ENCODE peak calls at places on chromosomes 2 and 18, in four cellular contexts. One of them, this sample, is unnamed.

GRCh38 chr2:120257522-120257921 is 4.9 kb downstream of the RALB start:
- DNase-seq in AG04450: no peak
- DNase-seq in AG09309: no peak
- DNase-seq in foreskin fibroblast: no peak
- DNase-seq in this sample: no peak

GRCh38 chr2:71618327-71619113 is 165.2 kb downstream of the DYSF start:
- DNase-seq in AG09309: no peak
- DNase-seq in AG04450: no peak
- DNase-seq in foreskin fibroblast: no peak
- DNase-seq in this sample: no peak

GRCh38 chr2:117738991-117739839 is 75.3 kb upstream of the DDX18 start:
- DNase-seq in AG04450: no peak
- DNase-seq in foreskin fibroblast: no peak
- DNase-seq in AG09309: no peak
- DNase-seq in this sample: no peak

GRCh38 chr2:123916512-123916911 is 108.6 kb upstream of the CNTNAP5 start:
- DNase-seq in AG09309: no peak
- DNase-seq in foreskin fibroblast: no peak
- DNase-seq in AG04450: no peak
- DNase-seq in this sample: no peak

GRCh38 chr18:70380915-70381896 is 92.4 kb downstream of the SOCS6 start:
- DNase-seq in AG04450: no peak
- DNase-seq in foreskin fibroblast: peak
- DNase-seq in AG09309: no peak
- DNase-seq in this sample: no peak

GRCh38 chr18:5058768-5059539 is 138.1 kb downstream of the AKAIN1 start:
- DNase-seq in AG09309: no peak
- DNase-seq in AG04450: no peak
- DNase-seq in foreskin fibroblast: no peak
- DNase-seq in this sample: no peak

GRCh38 chr2:104862061-104862941 is 8.4 kb downstream of the POU3F3 start:
- DNase-seq in AG04450: no peak
- DNase-seq in AG09309: no peak
- DNase-seq in foreskin fibroblast: peak
- DNase-seq in this sample: no peak

GRCh38 chr2:25286025-25286400 is 55.7 kb downstream of the DNMT3A start:
- DNase-seq in AG09309: no peak
- DNase-seq in foreskin fibroblast: no peak
- DNase-seq in AG04450: no peak
- DNase-seq in this sample: no peak

GRCh38 chr2:159904565-159905281 is 106.7 kb upstream of the CD302 start:
- DNase-seq in foreskin fibroblast: peak
- DNase-seq in AG09309: no peak
- DNase-seq in AG04450: no peak
- DNase-seq in this sample: no peak

GRCh38 chr2:61726456-61727209 is 127.2 kb downstream of the FAM161A start:
- DNase-seq in AG04450: no peak
- DNase-seq in foreskin fibroblast: peak
- DNase-seq in AG09309: no peak
- DNase-seq in this sample: no peak

GRCh38 chr2:175195012-175195411 is 13.5 kb upstream of the ATP5MC3 start:
- DNase-seq in foreskin fibroblast: no peak
- DNase-seq in AG04450: no peak
- DNase-seq in AG09309: no peak
- DNase-seq in this sample: no peak

GRCh38 chr2:216465580-216466197 is 33.0 kb upstream of the RPL37A start:
- DNase-seq in AG09309: no peak
- DNase-seq in AG04450: no peak
- DNase-seq in foreskin fibroblast: peak
- DNase-seq in this sample: no peak

GRCh38 chr2:239193925-239194687 is 206.7 kb downstream of the HDAC4 start:
- DNase-seq in AG04450: no peak
- DNase-seq in AG09309: no peak
- DNase-seq in foreskin fibroblast: peak
- DNase-seq in this sample: no peak

GRCh38 chr2:232444409-232445148 is 11.4 kb upstream of the ALPI start:
- DNase-seq in AG04450: peak
- DNase-seq in foreskin fibroblast: peak
- DNase-seq in AG09309: peak
- DNase-seq in this sample: peak

GRCh38 chr2:128451084-128451483 is 132.4 kb upstream of the HS6ST1 start:
- DNase-seq in foreskin fibroblast: no peak
- DNase-seq in AG09309: no peak
- DNase-seq in AG04450: no peak
- DNase-seq in this sample: no peak

GRCh38 chr18:31162825-31163435 is at the start of gene DSC1:
- DNase-seq in AG09309: no peak
- DNase-seq in AG04450: no peak
- DNase-seq in foreskin fibroblast: no peak
- DNase-seq in this sample: no peak

GRCh38 chr18:13260927-13261471 is 42.4 kb downstream of the LDLRAD4 start:
- DNase-seq in AG04450: no peak
- DNase-seq in foreskin fibroblast: no peak
- DNase-seq in AG09309: no peak
- DNase-seq in this sample: no peak

GRCh38 chr18:51110073-51110797 is 80.2 kb downstream of the SMAD4 start:
- DNase-seq in AG04450: no peak
- DNase-seq in AG09309: no peak
- DNase-seq in foreskin fibroblast: peak
- DNase-seq in this sample: no peak

GRCh38 chr2:196592912-196593881 is 46.3 kb upstream of the CCDC150 start:
- DNase-seq in AG04450: no peak
- DNase-seq in AG09309: no peak
- DNase-seq in foreskin fibroblast: peak
- DNase-seq in this sample: no peak

GRCh38 chr2:75609937-75610508 is 36.6 kb upstream of the MRPL19 start:
- DNase-seq in AG09309: no peak
- DNase-seq in AG04450: no peak
- DNase-seq in foreskin fibroblast: no peak
- DNase-seq in this sample: no peak

GRCh38 chr2:198499539-198499938 is 695.1 kb downstream of the PLCL1 start:
- DNase-seq in AG04450: peak
- DNase-seq in AG09309: peak
- DNase-seq in foreskin fibroblast: peak
- DNase-seq in this sample: peak

GRCh38 chr2:56113571-56113970 is 70.2 kb upstream of the CCDC85A start:
- DNase-seq in AG04450: no peak
- DNase-seq in AG09309: no peak
- DNase-seq in foreskin fibroblast: no peak
- DNase-seq in this sample: no peak

GRCh38 chr18:62991959-62992358 is 276.6 kb downstream of the PHLPP1 start:
- DNase-seq in foreskin fibroblast: no peak
- DNase-seq in AG09309: no peak
- DNase-seq in AG04450: no peak
- DNase-seq in this sample: no peak

GRCh38 chr2:215660687-215661086 is 224.8 kb upstream of the FN1 start:
- DNase-seq in AG09309: peak
- DNase-seq in AG04450: peak
- DNase-seq in foreskin fibroblast: peak
- DNase-seq in this sample: peak

GRCh38 chr2:55112229-55113016 is 62.2 kb upstream of the RTN4 start:
- DNase-seq in AG09309: no peak
- DNase-seq in foreskin fibroblast: peak
- DNase-seq in AG04450: no peak
- DNase-seq in this sample: peak

GRCh38 chr2:197294260-197294659 is 16.3 kb downstream of the ANKRD44 start:
- DNase-seq in foreskin fibroblast: no peak
- DNase-seq in AG04450: no peak
- DNase-seq in AG09309: no peak
- DNase-seq in this sample: no peak

GRCh38 chr2:120750488-120751210 is 15.0 kb downstream of the GLI2 start:
- DNase-seq in foreskin fibroblast: no peak
- DNase-seq in AG09309: no peak
- DNase-seq in AG04450: no peak
- DNase-seq in this sample: no peak

GRCh38 chr2:201807452-201807980 is 1.2 kb downstream of the CDK15 start:
- DNase-seq in AG09309: peak
- DNase-seq in foreskin fibroblast: peak
- DNase-seq in AG04450: no peak
- DNase-seq in this sample: peak

GRCh38 chr18:5197032-5197434 is at the start of gene AKAIN1:
- DNase-seq in AG04450: no peak
- DNase-seq in AG09309: no peak
- DNase-seq in foreskin fibroblast: peak
- DNase-seq in this sample: peak

GRCh38 chr18:13548106-13548819 is 178.1 kb downstream of the FAM210A start:
- DNase-seq in foreskin fibroblast: no peak
- DNase-seq in AG09309: no peak
- DNase-seq in AG04450: no peak
- DNase-seq in this sample: no peak

GRCh38 chr2:108393197-108393596 is 15.4 kb downstream of the SULT1C4 start:
- DNase-seq in AG04450: no peak
- DNase-seq in foreskin fibroblast: no peak
- DNase-seq in AG09309: no peak
- DNase-seq in this sample: no peak

GRCh38 chr2:164910091-164910899 is 45.0 kb downstream of the SLC38A11 start:
- DNase-seq in AG04450: peak
- DNase-seq in AG09309: peak
- DNase-seq in foreskin fibroblast: peak
- DNase-seq in this sample: peak

GRCh38 chr2:152425765-152426710 is 91.1 kb downstream of the FMNL2 start:
- DNase-seq in foreskin fibroblast: peak
- DNase-seq in AG04450: no peak
- DNase-seq in AG09309: no peak
- DNase-seq in this sample: no peak